ENCODE peak calls at places on chromosomes 11 and 22, in four cellular contexts. T, B, J and A are unnamed samples.

GRCh38 chr22:32199961-32200360 is 4.9 kb downstream of the RFPL2 start:
- DNase-seq in T (no peak), B (no peak), J (no peak), A (no peak)

GRCh38 chr11:106156290-106156937 is 79.0 kb downstream of the AASDHPPT start:
- DNase-seq in T (peak; percentile 77), B (no peak), J (peak; percentile 65), A (no peak)

GRCh38 chr11:88861618-88862017 is 204.2 kb downstream of the GRM5 start:
- DNase-seq in T (peak; percentile 3), B (no peak), J (no peak), A (no peak)

GRCh38 chr22:42621505-42622002 is 6.9 kb upstream of the POLDIP3 start:
- DNase-seq in T (peak; percentile 37), B (peak; percentile 79), J (peak; percentile 79), A (peak; percentile 82)

GRCh38 chr11:16547879-16548278 is 190.6 kb upstream of the C11orf58 start:
- DNase-seq in T (no peak), B (no peak), J (no peak), A (no peak)

GRCh38 chr11:19075636-19076035 is 15.1 kb upstream of the MRGPRX2 start:
- DNase-seq in T (no peak), B (no peak), J (no peak), A (no peak)

GRCh38 chr22:36486619-36487384 is 5.4 kb upstream of the TXN2 start:
- DNase-seq in T (no peak), B (no peak), J (peak; percentile 78), A (no peak)

GRCh38 chr22:23240639-23241389 is 60.5 kb downstream of the BCR start:
- DNase-seq in T (no peak), B (no peak), J (peak; percentile 56), A (no peak)

GRCh38 chr11:614583-615452 is 932 bp downstream of the IRF7 start:
- DNase-seq in T (no peak), B (peak; percentile 46), J (no peak), A (no peak)

GRCh38 chr11:1870721-1871466 is 18.0 kb downstream of the LSP1 start:
- DNase-seq in T (no peak), B (peak; percentile 32), J (no peak), A (peak; percentile 64)

GRCh38 chr11:17558916-17559315 is 11.9 kb downstream of the OTOG start:
- DNase-seq in T (no peak), B (no peak), J (no peak), A (no peak)

GRCh38 chr22:24563246-24563645 is 7.4 kb downstream of the SNRPD3 start:
- DNase-seq in T (no peak), B (no peak), J (no peak), A (no peak)

GRCh38 chr11:133134561-133135173 is 397.6 kb downstream of the OPCML start:
- DNase-seq in T (peak; percentile 9), B (peak; percentile 69), J (peak; percentile 26), A (peak; percentile 60)

GRCh38 chr22:42977574-42977973 is 37.4 kb downstream of the PACSIN2 start:
- DNase-seq in T (no peak), B (no peak), J (no peak), A (no peak)